ENCODE peak calls at places on chromosomes 3 and 15, in nine cellular contexts. K, Q, D, O, P, E, W, V and A are unnamed samples.
A peak's percentile ranks its signal among the peaks of the same experiment; 100 is the strongest.

GRCh38 chr3:65745306-65745705 is 293.4 kb downstream of the MAGI1 start:
- DNase-seq in K (no peak), Q (no peak), D (no peak), O (no peak), P (no peak), E (no peak), W (no peak), V (no peak), A (no peak)

GRCh38 chr15:77398927-77399326 is 21.0 kb downstream of the PEAK1 start:
- DNase-seq in K (no peak), Q (no peak), D (no peak), O (no peak), P (no peak), E (no peak), W (no peak), V (no peak), A (no peak)

GRCh38 chr15:25244731-25245585 is 193.9 kb downstream of the UBE3A start:
- DNase-seq in K (no peak), Q (peak; percentile 3), D (peak; percentile 24), O (no peak), P (no peak), E (no peak), W (no peak), V (no peak), A (peak; percentile 2)

GRCh38 chr3:186985713-186986364 is 55.5 kb downstream of the ST6GAL1 start:
- DNase-seq in K (no peak), Q (no peak), D (no peak), O (no peak), P (no peak), E (no peak), W (no peak), V (no peak), A (no peak)

GRCh38 chr15:57555270-57555669 is 36.4 kb upstream of the MYZAP start:
- DNase-seq in K (no peak), Q (no peak), D (no peak), O (no peak), P (no peak), E (no peak), W (peak; percentile 41), V (no peak), A (no peak)

GRCh38 chr3:108406063-108406660 is 104.2 kb downstream of the MYH15 start:
- DNase-seq in K (no peak), Q (no peak), D (no peak), O (no peak), P (no peak), E (no peak), W (peak; percentile 60), V (no peak), A (no peak)

GRCh38 chr3:5194801-5195509 is 7.4 kb downstream of the EDEM1 start:
- DNase-seq in K (peak; percentile 65), Q (no peak), D (peak; percentile 76), O (peak; percentile 72), P (no peak), E (peak; percentile 45), W (peak; percentile 91), V (no peak), A (no peak)

GRCh38 chr15:48442011-48442410 is 110.8 kb downstream of the DUT start:
- DNase-seq in K (no peak), Q (no peak), D (no peak), O (no peak), P (no peak), E (no peak), W (peak; percentile 24), V (no peak), A (no peak)

GRCh38 chr3:101381809-101382208 is 61.4 kb upstream of the IMPG2 start:
- DNase-seq in K (no peak), Q (no peak), D (no peak), O (peak; percentile 31), P (no peak), E (no peak), W (peak; percentile 58), V (no peak), A (no peak)

GRCh38 chr3:50592568-50592967 is 19.0 kb downstream of the CISH start:
- DNase-seq in K (no peak), Q (no peak), D (no peak), O (no peak), P (no peak), E (no peak), W (no peak), V (no peak), A (no peak)

GRCh38 chr3:184907941-184908649 is 96.1 kb downstream of the VPS8 start:
- DNase-seq in K (no peak), Q (no peak), D (peak; percentile 79), O (no peak), P (no peak), E (no peak), W (no peak), V (no peak), A (peak; percentile 29)

GRCh38 chr3:186502138-186502941 is 41.8 kb downstream of the CRYGS start:
- DNase-seq in K (no peak), Q (no peak), D (no peak), O (no peak), P (no peak), E (no peak), W (no peak), V (no peak), A (no peak)

GRCh38 chr3:197907196-197907595 is 42.8 kb upstream of the RPL35A start:
- DNase-seq in K (no peak), Q (no peak), D (no peak), O (no peak), P (no peak), E (no peak), W (peak; percentile 42), V (no peak), A (no peak)

GRCh38 chr3:65893631-65894030 is 145.1 kb downstream of the MAGI1 start:
- DNase-seq in K (no peak), Q (no peak), D (no peak), O (peak; percentile 21), P (no peak), E (no peak), W (no peak), V (no peak), A (no peak)

GRCh38 chr3:14125193-14126016 is 553 bp downstream of the TMEM43 start:
- DNase-seq in K (peak; percentile 50), Q (peak; percentile 80), D (peak; percentile 95), O (peak; percentile 89), P (peak; percentile 24), E (peak; percentile 74), W (peak; percentile 94), V (peak; percentile 58), A (peak; percentile 48)

GRCh38 chr15:75107905-75108838 is 84.8 kb downstream of the PPCDC start:
- DNase-seq in K (no peak), Q (peak; percentile 70), D (peak; percentile 70), O (peak; percentile 77), P (peak; percentile 13), E (no peak), W (peak; percentile 91), V (no peak), A (no peak)

GRCh38 chr3:40292637-40293036 is 16.9 kb upstream of the EIF1B start:
- DNase-seq in K (no peak), Q (no peak), D (peak; percentile 58), O (no peak), P (no peak), E (no peak), W (no peak), V (no peak), A (peak; percentile 20)